ENCODE peak calls at places on chromosomes 7 and 10, in five cellular contexts. X is C1 segment of cervical spinal cord; M is stimulated activated CD4-positive, alpha-beta T cell treated with anti-CD3 and anti-CD28 coated beads, TNF-alpha, amount 100 ng/mL, for 24 hours; K is NCI-H446; H is activated naive CD4-positive, alpha-beta T cell treated with anti-CD3 and anti-CD28 coated beads, Interleukin-2, amount 50 U/mL, for 16 hours. J is an unnamed sample.

GRCh38 chr7:20351901-20352300 is 21.2 kb downstream of the ITGB8 start:
- DNase-seq in X (no peak), M (no peak), K (no peak), H (no peak), J (no peak)

GRCh38 chr7:29596593-29597178 is 33.1 kb downstream of the PRR15 start:
- DNase-seq in X (no peak), M (no peak), K (no peak), H (no peak), J (no peak)

GRCh38 chr10:5622586-5622985 is 43.8 kb downstream of the ASB13 start:
- DNase-seq in X (no peak), M (no peak), K (no peak), H (no peak), J (no peak)

GRCh38 chr10:27536437-27536836 is 32.3 kb downstream of the RAB18 start:
- DNase-seq in X (no peak), M (no peak), K (no peak), H (no peak), J (no peak)

GRCh38 chr7:115387168-115387567 is 465.3 kb downstream of the MDFIC start:
- DNase-seq in X (no peak), M (no peak), K (no peak), H (no peak), J (no peak)

GRCh38 chr7:74454948-74455804 is 1.5 kb downstream of the GTF2IRD1 start:
- DNase-seq in X (peak), M (no peak), K (no peak), H (no peak), J (no peak)

GRCh38 chr7:75688200-75689136 is 50.3 kb downstream of the HIP1 start:
- DNase-seq in X (peak), M (no peak), K (no peak), H (no peak), J (no peak)

GRCh38 chr7:50321678-50322077 is 17.2 kb downstream of the IKZF1 start:
- DNase-seq in X (no peak), M (no peak), K (no peak), H (peak), J (no peak)

GRCh38 chr7:77415474-77415821 is 701 bp downstream of the GSAP start:
- DNase-seq in X (no peak), M (no peak), K (no peak), H (peak), J (no peak)